ENCODE peak calls at places on chromosomes 7 and 10, in seven cellular contexts. Z, F, D, G, H, Y and B are unnamed samples.

GRCh38 chr10:113425596-113425995 is 127.3 kb upstream of the HABP2 start:
- DNase-seq in Z (no peak), F (no peak), D (no peak), G (no peak), H (no peak), Y (peak), B (no peak)

GRCh38 chr7:99498546-99498944 is 1.5 kb downstream of the ZNF394 start:
- DNase-seq in Z (no peak), F (peak), D (no peak), G (no peak), H (no peak), Y (no peak), B (no peak)

GRCh38 chr7:101420436-101420835 is 57.8 kb downstream of the COL26A1 start:
- DNase-seq in Z (peak), F (no peak), D (no peak), G (no peak), H (no peak), Y (no peak), B (no peak)

GRCh38 chr10:114281006-114281405 is 42.0 kb downstream of the VWA2 start:
- DNase-seq in Z (no peak), F (no peak), D (no peak), G (no peak), H (no peak), Y (no peak), B (no peak)

GRCh38 chr7:100022621-100023020 is 7.2 kb downstream of the ZKSCAN1 start:
- DNase-seq in Z (no peak), F (peak), D (peak), G (no peak), H (no peak), Y (no peak), B (no peak)

GRCh38 chr10:132294561-132295320 is 13.0 kb downstream of the STK32C start:
- DNase-seq in Z (peak), F (no peak), D (no peak), G (peak), H (no peak), Y (no peak), B (no peak)

GRCh38 chr7:33724201-33724600 is 181.1 kb upstream of the BMPER start:
- DNase-seq in Z (no peak), F (no peak), D (no peak), G (no peak), H (no peak), Y (no peak), B (no peak)

GRCh38 chr10:4038000-4038399 is 253.0 kb upstream of the KLF6 start:
- DNase-seq in Z (no peak), F (no peak), D (no peak), G (no peak), H (no peak), Y (no peak), B (no peak)

GRCh38 chr7:46859963-46860475 is 721.9 kb downstream of the TNS3 start:
- DNase-seq in Z (no peak), F (peak), D (no peak), G (no peak), H (no peak), Y (peak), B (no peak)

GRCh38 chr10:110005716-110006115 is 2.1 kb upstream of the ADD3 start:
- DNase-seq in Z (peak), F (peak), D (no peak), G (peak), H (no peak), Y (peak), B (no peak)

GRCh38 chr10:62046522-62047239 is 145.2 kb downstream of the ARID5B start:
- DNase-seq in Z (no peak), F (peak), D (no peak), G (no peak), H (no peak), Y (peak), B (no peak)

GRCh38 chr7:22202141-22202540 is 154.8 kb downstream of the RAPGEF5 start:
- DNase-seq in Z (no peak), F (no peak), D (no peak), G (no peak), H (no peak), Y (no peak), B (no peak)

GRCh38 chr10:113300628-113301027 is 252.2 kb upstream of the HABP2 start:
- DNase-seq in Z (no peak), F (no peak), D (no peak), G (no peak), H (no peak), Y (no peak), B (no peak)

GRCh38 chr10:17617031-17617911 is at the start of gene HACD1:
- DNase-seq in Z (peak), F (peak), D (no peak), G (peak), H (peak), Y (peak), B (peak)

GRCh38 chr10:31832261-31832660 is 96.4 kb downstream of the ARHGAP12 start:
- DNase-seq in Z (no peak), F (no peak), D (no peak), G (no peak), H (no peak), Y (no peak), B (no peak)
- TF ChIP-seq CTCF in Z (no peak), F (no peak), D (no peak), G (no peak), H (no peak), Y (no peak), B (no peak)

DNA sequence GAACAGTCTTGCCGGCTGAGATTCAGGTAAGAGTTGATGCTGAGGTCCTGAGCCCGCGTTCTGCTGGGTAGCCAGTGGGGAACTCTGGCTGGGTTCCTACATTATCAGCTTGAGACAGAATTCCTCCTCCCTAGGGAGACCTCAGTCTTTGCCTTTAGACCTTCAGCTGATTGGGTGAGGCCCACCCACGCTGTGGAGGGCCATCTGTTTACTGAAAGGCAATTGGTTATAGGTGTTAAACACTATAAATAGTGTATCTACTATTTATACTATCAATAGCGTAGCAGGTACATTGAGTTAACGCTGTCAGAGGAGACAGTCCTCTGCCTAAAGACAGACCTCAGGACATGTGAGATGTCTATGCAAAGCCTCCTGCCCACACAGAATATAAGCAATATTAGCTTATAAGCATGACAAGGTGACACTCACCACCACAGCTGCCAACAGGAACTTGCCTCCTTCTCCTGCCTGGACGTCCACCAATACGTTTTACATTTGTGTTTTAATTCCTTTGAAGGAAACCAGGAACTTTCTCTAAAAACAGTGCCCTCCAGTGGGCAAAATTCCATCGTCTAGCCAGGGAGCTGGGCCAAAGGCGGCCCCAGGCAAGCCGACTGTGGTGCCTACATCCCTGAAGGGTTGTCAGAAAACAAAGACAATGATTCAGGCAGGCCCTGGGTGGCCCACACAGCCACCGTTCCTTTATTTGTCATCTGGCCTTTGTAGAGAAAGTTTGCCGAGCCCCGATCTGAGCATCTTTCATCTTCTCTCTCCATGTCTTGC is 58.8 kb downstream of the INSIG1 start:
- DNase-seq in Z (peak), F (peak), D (no peak), G (peak), H (no peak), Y (no peak), B (peak)
- TF ChIP-seq CTCF in Z (peak), F (peak), D (no peak), G (peak), H (peak), Y (peak), B (peak)

DNA sequence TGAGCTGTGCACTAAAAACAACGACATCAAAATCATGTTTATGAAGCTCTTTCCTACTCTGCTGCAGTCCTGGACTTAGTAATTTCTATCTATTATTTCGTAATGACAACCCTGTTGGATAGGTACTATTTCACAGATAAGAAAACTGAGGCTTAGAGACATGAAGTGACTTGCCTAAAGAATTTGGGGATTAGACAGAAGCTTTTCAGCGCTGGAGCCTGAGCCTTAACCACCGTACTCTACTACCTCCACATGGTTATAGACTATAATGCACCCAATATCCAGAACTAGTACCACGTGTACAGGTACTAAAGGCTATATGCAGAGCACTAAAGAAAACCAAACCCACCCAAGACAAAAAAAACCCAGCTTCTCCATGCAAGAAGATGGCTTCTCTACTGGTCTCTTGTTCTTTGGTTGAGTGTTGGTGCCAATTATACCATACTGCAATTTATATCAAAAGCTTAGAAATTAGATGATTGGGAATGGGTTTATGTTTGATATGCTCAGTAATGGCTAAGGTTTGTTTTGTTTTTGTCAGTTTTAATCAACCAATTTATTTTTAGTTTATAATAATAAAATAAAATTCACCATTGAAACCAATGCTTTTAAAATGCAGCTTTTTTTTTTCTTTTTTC is 6.5 kb upstream of the SNX10 start:
- DNase-seq in Z (peak), F (peak), D (no peak), G (no peak), H (no peak), Y (no peak), B (no peak)
- TF ChIP-seq CTCF in Z (peak), F (peak), D (no peak), G (peak), H (no peak), Y (peak), B (peak)

DNA sequence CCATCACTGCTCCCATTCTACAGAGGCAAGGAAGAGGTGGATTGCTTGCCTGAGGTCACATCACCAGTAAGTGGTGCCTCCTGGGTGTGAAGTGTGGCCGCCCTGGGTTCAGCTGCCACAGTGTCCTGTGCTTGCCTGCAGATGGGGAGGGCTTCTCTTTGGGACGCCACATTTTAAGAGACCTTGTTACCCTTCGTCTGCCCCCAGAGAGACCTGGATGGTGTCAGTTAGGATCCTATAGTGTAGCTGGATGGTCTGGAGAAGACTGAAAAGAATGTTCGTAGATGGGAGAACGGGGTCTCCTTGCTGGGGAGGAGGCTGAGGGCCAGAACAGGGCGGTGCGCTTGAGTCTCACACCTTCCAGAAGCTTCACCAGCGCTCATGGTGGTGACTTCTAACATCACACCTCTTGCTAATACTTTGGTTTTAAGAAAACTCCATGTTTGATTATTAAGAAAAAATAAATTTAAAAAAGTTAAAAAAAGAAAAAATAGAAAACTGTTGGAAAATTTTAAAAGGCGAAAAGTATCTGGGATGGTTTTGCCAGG is 2.3 kb downstream of the DOCK1 start:
- DNase-seq in Z (no peak), F (no peak), D (no peak), G (no peak), H (no peak), Y (no peak), B (no peak)
- TF ChIP-seq CTCF in Z (peak), F (peak), D (no peak), G (no peak), H (peak), Y (no peak), B (no peak)

GRCh38 chr7:876077-876971 is at the start of gene GET4:
- DNase-seq in Z (peak), F (peak), D (peak), G (peak), H (peak), Y (peak), B (peak)

GRCh38 chr7:875051-875450 is 1.3 kb upstream of the GET4 start:
- DNase-seq in Z (peak), F (no peak), D (no peak), G (no peak), H (no peak), Y (no peak), B (no peak)

GRCh38 chr7:875476-876076 is 778 bp upstream of the GET4 start:
- DNase-seq in Z (no peak), F (no peak), D (peak), G (no peak), H (no peak), Y (no peak), B (no peak)

GRCh38 chr7:873367-874002 is 2.9 kb upstream of the GET4 start:
- DNase-seq in Z (peak), F (peak), D (peak), G (peak), H (no peak), Y (peak), B (peak)

DNA sequence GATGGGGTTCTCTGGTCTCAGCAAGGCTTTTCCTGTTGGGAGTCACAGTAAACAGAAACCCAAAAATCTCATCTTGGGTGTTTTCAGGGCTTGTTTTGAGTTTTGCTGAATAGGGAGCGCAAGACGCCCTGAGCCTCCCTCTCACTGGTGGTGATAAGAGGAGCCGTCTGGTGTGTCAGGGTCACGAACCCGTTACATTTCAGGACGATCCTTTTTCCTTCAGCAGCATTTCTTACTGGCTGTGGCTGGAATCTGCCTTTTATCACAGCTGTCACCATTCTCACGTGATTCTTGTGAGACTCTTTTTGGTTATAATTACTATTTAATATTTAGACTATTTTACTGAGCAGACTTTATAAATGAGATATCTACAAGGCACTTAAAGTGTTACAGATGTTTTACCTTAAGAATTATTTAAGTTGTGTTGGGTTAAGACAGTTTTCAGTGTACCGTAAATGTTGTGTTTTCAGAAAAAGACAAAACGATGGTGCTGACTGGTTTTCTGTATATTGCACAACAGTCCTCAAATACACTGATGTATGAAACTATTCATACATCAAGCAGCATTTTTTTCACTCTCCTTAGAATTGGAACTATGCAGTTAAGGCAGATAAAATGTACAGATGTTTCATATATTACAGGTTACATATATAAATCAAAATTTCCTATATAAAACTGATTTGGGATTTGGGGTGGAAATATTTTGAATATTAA is 2.2 kb upstream of the GET4 start:
- DNase-seq in Z (no peak), F (no peak), D (no peak), G (peak), H (no peak), Y (no peak), B (no peak)
- TF ChIP-seq CTCF in Z (no peak), F (no peak), D (no peak), G (no peak), H (no peak), Y (no peak), B (no peak)

GRCh38 chr7:115707236-115707635 is 323.3 kb downstream of the TFEC start:
- DNase-seq in Z (peak), F (peak), D (no peak), G (peak), H (no peak), Y (peak), B (no peak)
- TF ChIP-seq CTCF in Z (peak), F (peak), D (no peak), G (peak), H (peak), Y (peak), B (no peak)

DNA sequence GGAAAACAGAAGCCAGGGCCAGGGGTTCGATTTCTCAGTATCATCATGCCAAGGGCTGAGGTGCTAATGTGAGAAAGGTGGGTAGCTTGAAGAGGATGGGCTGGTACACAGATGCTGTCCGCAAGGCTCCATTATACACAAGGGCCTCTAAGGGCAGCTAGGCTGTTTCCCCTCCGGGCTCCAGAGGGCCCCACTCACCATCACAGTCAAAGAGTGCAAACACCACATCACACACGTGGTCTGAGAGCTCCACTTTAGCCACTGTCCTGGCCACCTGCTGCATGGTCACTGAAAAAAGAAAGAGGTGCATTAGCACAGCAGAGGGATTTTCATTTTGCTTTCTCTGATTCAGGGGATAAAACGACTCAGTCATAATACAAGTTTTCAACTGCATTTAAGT is 20.9 kb upstream of the DNAJB12 start:
- DNase-seq in Z (peak), F (no peak), D (no peak), G (peak), H (no peak), Y (no peak), B (no peak)
- TF ChIP-seq CTCF in Z (no peak), F (peak), D (no peak), G (peak), H (no peak), Y (peak), B (no peak)